ENCODE peak calls at places on chromosomes 1 and 21, in four cellular contexts. M, D, B and V are unnamed samples.

GRCh38 chr1:26477446-26478152 is 5.4 kb downstream of the HMGN2 start:
- DNase-seq in B (no peak), D (no peak), M (no peak), V (no peak)

GRCh38 chr1:106899644-106900043 is 156.8 kb upstream of the PRMT6 start:
- DNase-seq in B (no peak), M (no peak), D (no peak), V (peak)

GRCh38 chr1:91325456-91325855 is 79.2 kb downstream of the HFM1 start:
- DNase-seq in B (no peak), M (no peak), D (no peak), V (no peak)

GRCh38 chr21:34668803-34669148 is at the start of gene CLIC6:
- DNase-seq in M (no peak), B (peak), D (no peak), V (no peak)

GRCh38 chr21:29145354-29145782 is 14.9 kb downstream of the MAP3K7CL start:
- DNase-seq in D (no peak), B (peak), M (peak), V (peak)

GRCh38 chr1:151062738-151063371 is 2.7 kb downstream of the MLLT11 start:
- DNase-seq in B (peak), M (no peak), D (no peak), V (no peak)

GRCh38 chr1:200627548-200628222 is 7.1 kb upstream of the KIF14 start:
- DNase-seq in D (no peak), B (no peak), M (no peak), V (no peak)

GRCh38 chr1:211613108-211613947 is 34.4 kb upstream of the SLC30A1 start:
- DNase-seq in B (peak), M (peak), D (peak), V (peak)

GRCh38 chr1:202643397-202644218 is 66.6 kb downstream of the SYT2 start:
- DNase-seq in B (peak), M (no peak), D (no peak), V (no peak)

GRCh38 chr1:234748066-234748465 is 138.1 kb upstream of the IRF2BP2 start:
- DNase-seq in D (no peak), B (no peak), M (no peak), V (no peak)

GRCh38 chr1:45545553-45546310 is 4.9 kb upstream of the AKR1A1 start:
- DNase-seq in M (no peak), B (peak), D (no peak), V (no peak)

GRCh38 chr1:181910905-181911304 is 150.6 kb downstream of the ZNF648 start:
- DNase-seq in B (no peak), D (no peak), M (no peak), V (no peak)